ENCODE peak calls at places on chromosome 14, in ten cellular contexts. H is left ventricle myocardium inferior, V is lower leg skin, G is GM23338, I is lower lobe of right lung, P is bronchial epithelial cell, S is hepatocyte, X is tibial nerve, A is heart left ventricle, Q is GM12865. E is an unnamed sample.

GRCh38 chr14:75879031-75879430 is 102.8 kb downstream of the TGFB3 start:
- DNase-seq in H (no peak), V (no peak), G (no peak), I (no peak), P (peak), S (no peak), X (no peak), A (no peak), Q (peak), E (no peak)

GRCh38 chr14:76439237-76439775 is 63.4 kb downstream of the ESRRB start:
- DNase-seq in H (no peak), V (no peak), G (no peak), I (no peak), P (no peak), S (no peak), X (no peak), A (no peak), Q (no peak), E (no peak)

GRCh38 chr14:77014004-77014604 is 14.4 kb downstream of the IRF2BPL start:
- DNase-seq in H (peak), V (no peak), G (peak), I (no peak), P (no peak), S (peak), X (no peak), A (peak), Q (no peak), E (peak)

GRCh38 chr14:76805245-76805644 is 7.4 kb downstream of the ANGEL1 start:
- DNase-seq in H (no peak), V (no peak), G (no peak), I (no peak), P (no peak), S (no peak), X (no peak), A (no peak), Q (no peak), E (no peak)

GRCh38 chr14:30719137-30719536 is 97.0 kb downstream of the SCFD1 start:
- DNase-seq in H (no peak), V (no peak), G (no peak), I (no peak), P (no peak), S (no peak), X (no peak), A (no peak), Q (no peak), E (no peak)

GRCh38 chr14:104086210-104086660 is 735 bp downstream of the ASPG start:
- DNase-seq in H (peak), V (no peak), G (no peak), I (peak), P (no peak), S (peak), X (no peak), A (peak), Q (no peak), E (peak)

GRCh38 chr14:71363961-71364360 is 456.7 kb downstream of the PCNX1 start:
- DNase-seq in H (no peak), V (no peak), G (no peak), I (no peak), P (no peak), S (peak), X (no peak), A (no peak), Q (no peak), E (no peak)

GRCh38 chr14:97276573-97276972 is 479.4 kb downstream of the VRK1 start:
- DNase-seq in H (no peak), V (no peak), G (no peak), I (no peak), P (no peak), S (no peak), X (no peak), A (no peak), Q (no peak), E (no peak)

GRCh38 chr14:32339188-32339587 is 10.1 kb downstream of the AKAP6 start:
- DNase-seq in H (no peak), V (no peak), G (no peak), I (no peak), P (no peak), S (no peak), X (no peak), A (no peak), Q (no peak), E (no peak)

GRCh38 chr14:105165134-105165704 is 3.4 kb downstream of the JAG2 start:
- DNase-seq in H (no peak), V (no peak), G (no peak), I (no peak), P (no peak), S (no peak), X (no peak), A (no peak), Q (no peak), E (no peak)

GRCh38 chr14:22002860-22003284 is 329.3 kb upstream of the OR4E1 start:
- DNase-seq in H (no peak), V (no peak), G (peak), I (peak), P (no peak), S (peak), X (no peak), A (no peak), Q (peak), E (no peak)

GRCh38 chr14:93999573-93999972 is 2.5 kb downstream of the CCDC197 start:
- DNase-seq in H (no peak), V (no peak), G (peak), I (no peak), P (no peak), S (no peak), X (no peak), A (no peak), Q (peak), E (no peak)

GRCh38 chr14:76168531-76168930 is 16.8 kb downstream of the GPATCH2L start:
- DNase-seq in H (no peak), V (no peak), G (no peak), I (no peak), P (peak), S (no peak), X (no peak), A (no peak), Q (no peak), E (no peak)

GRCh38 chr14:93114713-93115068 is 1.0 kb downstream of the ITPK1 start:
- DNase-seq in H (peak), V (no peak), G (peak), I (peak), P (no peak), S (no peak), X (no peak), A (no peak), Q (no peak), E (peak)

GRCh38 chr14:74846968-74847549 is 28.9 kb downstream of the PROX2 start:
- DNase-seq in H (no peak), V (no peak), G (no peak), I (no peak), P (peak), S (no peak), X (no peak), A (no peak), Q (no peak), E (no peak)

GRCh38 chr14:100524933-100525243 is 62.3 kb downstream of the BEGAIN start:
- DNase-seq in H (no peak), V (peak), G (peak), I (no peak), P (no peak), S (peak), X (no peak), A (no peak), Q (no peak), E (no peak)

GRCh38 chr14:64684091-64684490 is 20.1 kb upstream of the PLEKHG3 start:
- DNase-seq in H (peak), V (no peak), G (no peak), I (no peak), P (no peak), S (peak), X (no peak), A (peak), Q (no peak), E (peak)

GRCh38 chr14:31024577-31025334 is 693 bp upstream of the AP4S1 start:
- DNase-seq in H (no peak), V (no peak), G (no peak), I (no peak), P (peak), S (no peak), X (no peak), A (no peak), Q (no peak), E (no peak)

GRCh38 chr14:104427126-104427851 is 152.3 kb upstream of the C14orf180 start:
- DNase-seq in H (no peak), V (peak), G (no peak), I (peak), P (no peak), S (no peak), X (no peak), A (no peak), Q (no peak), E (no peak)

DNA sequence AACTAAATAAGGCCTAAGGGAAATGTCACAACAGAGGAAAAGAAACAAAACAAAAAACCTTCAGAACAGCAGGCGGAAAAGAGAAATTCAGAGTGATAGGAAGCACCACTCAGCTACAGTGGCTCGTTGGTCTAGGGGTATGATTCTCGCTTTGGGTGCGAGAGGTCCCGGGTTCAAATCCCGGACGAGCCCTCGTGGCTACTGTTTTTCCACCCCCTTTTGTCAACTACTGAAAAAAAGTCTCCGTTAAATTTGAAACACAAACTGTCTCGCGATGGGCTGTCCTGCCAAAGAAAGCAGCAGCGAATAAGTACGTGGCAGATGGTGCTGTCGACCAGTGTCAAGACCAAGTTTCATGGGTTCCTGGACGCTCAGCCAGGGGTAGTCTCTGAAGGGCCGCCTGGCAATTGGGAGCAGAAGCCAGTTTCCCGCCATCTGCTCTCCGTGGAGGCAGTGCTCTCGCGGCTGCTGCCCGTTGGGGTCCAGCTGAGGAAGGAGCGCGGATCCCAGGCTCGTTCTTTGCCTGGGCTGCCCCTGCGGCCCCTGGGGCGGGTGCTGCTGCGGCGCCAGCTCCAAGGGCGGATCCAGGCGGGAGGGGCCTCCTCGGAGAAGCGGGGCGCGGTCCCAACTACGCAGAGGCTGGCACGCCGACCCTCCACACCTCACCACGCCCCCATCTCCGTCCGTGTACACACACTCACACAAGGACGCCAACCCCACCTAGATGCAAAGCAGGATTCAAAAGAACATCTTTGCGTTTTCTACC is at the start of gene RNASE4:
- DNase-seq in H (peak), V (peak), G (peak), I (peak), P (peak), S (peak), X (peak), A (peak), Q (peak), E (peak)
- H3K4me3 ChIP-seq in H (peak), V (peak), G (peak), I (peak), P (peak), S (peak), X (peak), A (peak), Q (peak), E (peak)

GRCh38 chr14:89592961-89593360 is 175.9 kb upstream of the FOXN3 start:
- DNase-seq in H (no peak), V (no peak), G (no peak), I (no peak), P (no peak), S (no peak), X (no peak), A (no peak), Q (no peak), E (no peak)

GRCh38 chr14:89600029-89600428 is 183.0 kb upstream of the FOXN3 start:
- DNase-seq in H (no peak), V (no peak), G (no peak), I (no peak), P (no peak), S (no peak), X (no peak), A (no peak), Q (no peak), E (no peak)

GRCh38 chr14:89600950-89601826 is 184.2 kb upstream of the FOXN3 start:
- DNase-seq in H (no peak), V (no peak), G (no peak), I (no peak), P (no peak), S (no peak), X (no peak), A (no peak), Q (no peak), E (no peak)

GRCh38 chr14:89603938-89604480 is 187.0 kb upstream of the FOXN3 start:
- DNase-seq in H (no peak), V (no peak), G (no peak), I (no peak), P (no peak), S (no peak), X (no peak), A (no peak), Q (no peak), E (no peak)

GRCh38 chr14:89598548-89599186 is 181.6 kb upstream of the FOXN3 start:
- DNase-seq in H (no peak), V (no peak), G (no peak), I (no peak), P (peak), S (no peak), X (no peak), A (no peak), Q (peak), E (no peak)
- H3K4me3 ChIP-seq in H (no peak), V (no peak), G (no peak), I (no peak), P (no peak), S (no peak), X (no peak), A (no peak), Q (no peak), E (no peak)

GRCh38 chr14:28756896-28757570 is 9.6 kb upstream of the FOXG1 start:
- DNase-seq in H (no peak), V (no peak), G (peak), I (no peak), P (peak), S (peak), X (no peak), A (no peak), Q (peak), E (no peak)
- H3K4me3 ChIP-seq in H (no peak), V (no peak), G (peak), I (no peak), P (no peak), S (no peak), X (no peak), A (no peak), Q (no peak), E (no peak)

DNA sequence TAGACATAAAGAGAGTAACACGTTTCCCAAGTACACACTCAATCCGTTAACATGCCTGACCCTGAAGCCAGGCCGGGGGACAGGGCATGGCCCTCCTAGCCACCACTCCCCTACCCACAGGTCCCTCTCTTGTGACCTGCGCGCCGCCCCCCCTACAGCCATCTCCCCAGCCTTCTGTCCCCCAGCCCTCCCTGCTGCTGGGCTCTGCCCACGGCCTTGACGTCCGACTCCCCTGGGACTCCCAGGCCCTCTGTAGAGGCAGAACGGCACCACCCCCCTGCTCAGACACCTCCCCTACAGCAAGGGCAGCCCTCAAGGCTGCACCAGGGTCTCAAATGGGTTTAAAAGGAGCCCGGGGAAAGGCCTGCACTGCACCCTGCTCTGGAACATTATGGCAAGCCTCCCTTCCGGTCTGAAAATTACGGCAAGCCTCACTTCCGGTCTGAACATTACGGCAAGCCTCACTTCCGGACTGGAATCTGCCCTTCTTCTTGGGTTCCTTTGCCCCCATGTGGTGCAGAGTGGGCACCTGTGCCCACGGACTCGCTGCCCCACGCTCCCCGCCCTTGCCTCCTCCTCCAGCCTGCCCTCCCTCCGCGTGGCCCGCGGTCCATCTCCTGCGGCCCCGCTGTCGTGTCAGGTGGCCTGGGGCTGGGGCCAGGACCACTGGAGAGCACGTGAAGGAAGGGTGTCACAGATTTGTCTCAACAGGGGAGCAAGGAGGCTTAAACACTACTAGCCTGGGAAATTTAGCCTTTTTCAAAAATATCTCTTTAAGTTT is 77.6 kb downstream of the MOK start:
- DNase-seq in H (no peak), V (no peak), G (no peak), I (no peak), P (no peak), S (no peak), X (no peak), A (no peak), Q (no peak), E (no peak)
- H3K4me3 ChIP-seq in H (peak), V (no peak), G (no peak), I (no peak), P (no peak), S (no peak), X (no peak), A (peak), Q (no peak), E (no peak)

GRCh38 chr14:85534435-85534834 is 4.5 kb downstream of the FLRT2 start:
- DNase-seq in H (no peak), V (peak), G (peak), I (no peak), P (no peak), S (peak), X (no peak), A (no peak), Q (no peak), E (no peak)

GRCh38 chr14:85535916-85536834 is 6.2 kb downstream of the FLRT2 start:
- DNase-seq in H (no peak), V (no peak), G (peak), I (no peak), P (peak), S (peak), X (no peak), A (no peak), Q (no peak), E (no peak)

GRCh38 chr14:85533821-85534271 is 3.9 kb downstream of the FLRT2 start:
- DNase-seq in H (no peak), V (peak), G (peak), I (peak), P (no peak), S (peak), X (no peak), A (no peak), Q (no peak), E (peak)

GRCh38 chr14:85534914-85535313 is 5.0 kb downstream of the FLRT2 start:
- DNase-seq in H (no peak), V (no peak), G (no peak), I (no peak), P (no peak), S (peak), X (no peak), A (no peak), Q (no peak), E (no peak)

GRCh38 chr14:85535316-85535715 is 5.4 kb downstream of the FLRT2 start:
- DNase-seq in H (no peak), V (no peak), G (no peak), I (no peak), P (no peak), S (no peak), X (no peak), A (no peak), Q (no peak), E (no peak)
- H3K4me3 ChIP-seq in H (peak), V (no peak), G (peak), I (peak), P (no peak), S (peak), X (no peak), A (peak), Q (no peak), E (peak)

GRCh38 chr14:55271572-55272414 is 572 bp downstream of the FBXO34 start:
- DNase-seq in H (peak), V (peak), G (peak), I (peak), P (peak), S (peak), X (peak), A (peak), Q (peak), E (peak)
- H3K4me3 ChIP-seq in H (peak), V (peak), G (peak), I (peak), P (peak), S (peak), X (peak), A (peak), Q (peak), E (peak)

GRCh38 chr14:102088012-102088792 is 1.4 kb upstream of the HSP90AA1 start:
- DNase-seq in H (peak), V (peak), G (peak), I (peak), P (peak), S (peak), X (peak), A (peak), Q (peak), E (peak)
- H3K4me3 ChIP-seq in H (peak), V (peak), G (peak), I (peak), P (peak), S (peak), X (peak), A (peak), Q (peak), E (peak)

E was measured in uterus.